ENCODE peak calls at places on chromosomes 13 and 19, in five cellular contexts. M, W, O, Z and D are unnamed samples.

GRCh38 chr13:51861728-51862300 is at the start of gene CCDC70:
- DNase-seq in M (no peak), W (no peak), O (no peak), Z (no peak), D (no peak)

GRCh38 chr13:23794267-23795161 is 94.7 kb downstream of the MIPEP start:
- DNase-seq in M (no peak), W (no peak), O (no peak), Z (no peak), D (no peak)

GRCh38 chr19:53102186-53102585 is 1.0 kb downstream of the ZNF160 start:
- DNase-seq in M (no peak), W (no peak), O (no peak), Z (no peak), D (no peak)

GRCh38 chr19:46678110-46678732 is 17.2 kb upstream of the DACT3 start:
- DNase-seq in M (peak; percentile 52), W (no peak), O (no peak), Z (peak; percentile 60), D (peak; percentile 10)

GRCh38 chr19:41906916-41907680 is 21.2 kb downstream of the ERFL start:
- DNase-seq in M (no peak), W (no peak), O (no peak), Z (no peak), D (no peak)

GRCh38 chr19:54455786-54456422 is 6.9 kb downstream of the LENG8 start:
- DNase-seq in M (no peak), W (peak; percentile 12), O (peak; percentile 63), Z (no peak), D (no peak)

GRCh38 chr13:50126378-50127016 is 111.3 kb downstream of the KCNRG start:
- DNase-seq in M (peak; percentile 41), W (no peak), O (peak; percentile 79), Z (no peak), D (no peak)

GRCh38 chr13:97945342-97945741 is 8.1 kb upstream of the IPO5 start:
- DNase-seq in M (no peak), W (no peak), O (no peak), Z (no peak), D (peak; percentile 39)

GRCh38 chr13:81078048-81078447 is 737.1 kb upstream of the SPRY2 start:
- DNase-seq in M (no peak), W (no peak), O (no peak), Z (no peak), D (no peak)

GRCh38 chr13:114143806-114144605 is 11.6 kb upstream of the RASA3 start:
- DNase-seq in M (peak; percentile 48), W (no peak), O (peak; percentile 66), Z (peak; percentile 73), D (no peak)

GRCh38 chr19:47107201-47107952 is 6.2 kb downstream of the ZC3H4 start:
- DNase-seq in M (no peak), W (no peak), O (no peak), Z (no peak), D (no peak)

GRCh38 chr19:35330475-35330874 is 1.5 kb downstream of the CD22 start:
- DNase-seq in M (no peak), W (no peak), O (no peak), Z (no peak), D (no peak)

GRCh38 chr19:13024126-13024957 is 29.1 kb downstream of the NFIX start:
- DNase-seq in M (no peak), W (peak; percentile 35), O (peak; percentile 54), Z (no peak), D (no peak)

GRCh38 chr19:41219924-41220567 is 1.0 kb downstream of the AXL start:
- DNase-seq in M (no peak), W (peak; percentile 56), O (peak; percentile 95), Z (no peak), D (peak; percentile 26)

GRCh38 chr13:98111168-98112098 is 31.5 kb upstream of the FARP1 start:
- DNase-seq in M (no peak), W (no peak), O (no peak), Z (no peak), D (no peak)

GRCh38 chr19:5967994-5968430 is 9.9 kb downstream of the RANBP3 start:
- DNase-seq in M (peak; percentile 37), W (peak; percentile 46), O (peak; percentile 96), Z (peak; percentile 62), D (peak; percentile 79)

GRCh38 chr19:5964816-5965565 is 12.9 kb downstream of the RANBP3 start:
- DNase-seq in M (peak; percentile 33), W (no peak), O (peak; percentile 61), Z (peak; percentile 34), D (no peak)

GRCh38 chr19:5966941-5967340 is 11.0 kb downstream of the RANBP3 start:
- DNase-seq in M (no peak), W (no peak), O (peak; percentile 39), Z (no peak), D (no peak)

GRCh38 chr19:5967571-5967970 is 10.4 kb downstream of the RANBP3 start:
- DNase-seq in M (no peak), W (no peak), O (no peak), Z (no peak), D (no peak)

GRCh38 chr19:5966215-5966614 is 11.7 kb downstream of the RANBP3 start:
- DNase-seq in M (no peak), W (no peak), O (no peak), Z (no peak), D (no peak)
- H3K4me1 ChIP-seq in M (peaks cover 47% of the 10 kb centered on the region), W (peaks cover 75% of the 10 kb centered on the region), O (peaks cover 19% of the 10 kb centered on the region), Z (peaks cover 78% of the 10 kb centered on the region), D (peaks cover 8% of the 10 kb centered on the region)

GRCh38 chr19:37009871-37010270 is 68.4 kb upstream of the ZNF420 start:
- DNase-seq in M (no peak), W (no peak), O (no peak), Z (no peak), D (no peak)

GRCh38 chr19:37012093-37012745 is 66.0 kb upstream of the ZNF420 start:
- DNase-seq in M (no peak), W (no peak), O (no peak), Z (no peak), D (no peak)

DNA sequence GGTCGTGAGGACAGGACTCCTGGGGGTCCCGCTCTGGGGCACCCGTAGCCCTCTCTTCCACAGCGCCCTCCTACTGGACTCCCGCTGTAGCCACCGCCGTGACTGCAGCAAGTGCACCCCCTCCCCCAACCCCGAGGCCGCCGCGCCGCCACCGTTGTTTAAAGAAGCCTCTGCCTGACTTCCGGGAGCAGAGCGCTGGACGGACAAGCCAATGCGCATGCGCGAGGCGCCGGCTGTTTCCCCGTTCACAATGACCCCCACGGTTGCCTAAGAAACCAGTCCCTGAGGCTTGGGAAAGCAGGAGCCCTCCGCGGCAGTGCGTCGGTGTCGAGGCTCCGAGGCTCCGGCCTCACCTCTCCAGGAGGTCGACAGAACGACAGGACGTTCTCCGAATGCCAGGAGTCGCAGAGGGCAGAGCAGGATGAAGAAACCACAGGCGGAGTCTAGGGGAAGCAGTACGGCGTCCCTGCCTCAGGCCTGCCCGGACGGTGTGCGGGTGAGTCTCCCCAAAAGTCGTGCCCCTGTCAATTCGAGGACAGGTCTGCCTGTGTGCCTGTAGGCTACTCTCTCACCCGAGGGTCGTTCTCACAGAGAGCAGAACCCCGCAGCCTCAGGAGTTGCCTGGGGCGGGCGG is 70.5 kb upstream of the ZNF420 start:
- DNase-seq in M (peak; percentile 25), W (peak; percentile 62), O (no peak), Z (peak; percentile 31), D (no peak)
- H3K9me3 ChIP-seq in M (peaks cover 59% of the 10 kb centered on the region), W (peaks cover 20% of the 10 kb centered on the region), O (no peaks in the 10 kb centered on the region), Z (peaks cover 5% of the 10 kb centered on the region), D (no peaks in the 10 kb centered on the region)

DNA sequence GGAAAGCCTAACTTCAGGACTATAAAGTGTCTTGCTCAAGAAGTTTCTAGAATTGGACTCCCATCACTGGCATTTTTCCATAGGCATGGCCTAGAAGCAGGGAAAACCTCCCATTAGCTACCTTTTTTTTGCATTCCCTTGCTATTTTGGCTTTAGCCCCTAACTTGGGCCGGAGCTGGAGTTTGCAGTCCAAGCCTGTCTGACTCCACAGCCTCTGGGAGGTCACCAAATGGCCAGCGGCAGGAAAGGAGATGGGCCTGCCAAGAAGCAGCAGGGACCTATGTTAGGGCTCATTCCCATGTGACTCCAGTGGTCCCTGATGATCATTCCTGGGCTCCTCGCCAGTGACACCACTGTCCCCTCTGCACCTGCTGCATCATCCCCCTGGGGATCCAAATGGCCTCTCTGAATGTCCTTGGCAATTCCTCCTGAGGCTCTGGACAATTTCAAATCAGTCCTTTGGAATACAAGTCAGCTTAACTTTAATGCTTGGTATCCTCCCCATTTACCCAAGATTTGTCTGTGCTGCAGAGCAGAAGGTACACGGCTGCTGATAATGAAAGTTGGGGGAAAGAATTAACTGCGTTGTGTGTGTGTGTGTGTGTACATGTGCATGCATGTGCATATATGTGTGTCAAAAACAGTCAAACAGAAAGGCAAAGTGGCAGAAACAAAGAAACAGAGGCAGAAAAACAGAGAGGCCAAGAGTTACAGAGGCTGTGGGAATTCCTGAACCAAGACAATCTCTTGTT is 69.8 kb upstream of the SERP2 start:
- DNase-seq in M (no peak), W (peak; percentile 69), O (no peak), Z (no peak), D (no peak)
- H3K4me1 ChIP-seq in M (no peaks in the 10 kb centered on the region), W (peaks cover 51% of the 10 kb centered on the region), O (peaks cover 59% of the 10 kb centered on the region), Z (peaks cover 13% of the 10 kb centered on the region), D (peaks cover 23% of the 10 kb centered on the region)

DNA sequence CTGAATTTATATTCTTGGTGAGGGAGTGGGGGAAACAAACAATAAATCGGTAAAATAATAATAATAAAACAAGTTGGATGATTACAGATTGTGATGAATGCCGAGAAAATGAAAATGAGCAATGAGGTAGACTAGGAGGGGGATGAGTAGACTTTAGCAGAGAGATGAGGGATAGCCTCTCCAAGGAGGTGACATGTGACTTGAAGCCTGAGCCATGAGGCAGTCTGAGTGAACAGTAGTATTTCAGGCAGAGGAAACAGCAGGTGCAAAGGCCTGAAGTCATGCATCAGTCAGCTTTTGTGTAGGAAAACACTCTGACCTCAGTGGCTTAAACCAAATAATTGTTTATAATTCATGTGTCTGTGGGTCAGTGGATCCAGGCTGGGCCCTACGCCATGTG is 4.6 kb downstream of the ZNF135 start:
- DNase-seq in M (no peak), W (no peak), O (no peak), Z (no peak), D (no peak)
- H3K9me3 ChIP-seq in M (peaks cover 81% of the 10 kb centered on the region), W (peaks cover 63% of the 10 kb centered on the region), O (peaks cover 36% of the 10 kb centered on the region), Z (peaks cover 39% of the 10 kb centered on the region), D (no peaks in the 10 kb centered on the region)

GRCh38 chr13:21637296-21637695 is 33.3 kb upstream of the MICU2 start:
- DNase-seq in M (no peak), W (no peak), O (no peak), Z (no peak), D (peak; percentile 7)

GRCh38 chr13:21638319-21639282 is 32.3 kb upstream of the FGF9 start:
- DNase-seq in M (no peak), W (no peak), O (no peak), Z (peak; percentile 23), D (peak; percentile 28)

GRCh38 chr13:21639604-21640003 is 31.3 kb upstream of the FGF9 start:
- DNase-seq in M (no peak), W (no peak), O (no peak), Z (no peak), D (no peak)

GRCh38 chr13:21641629-21642028 is 29.2 kb upstream of the FGF9 start:
- DNase-seq in M (no peak), W (no peak), O (no peak), Z (no peak), D (no peak)
- H3K4me1 ChIP-seq in M (no peaks in the 10 kb centered on the region), W (no peaks in the 10 kb centered on the region), O (no peaks in the 10 kb centered on the region), Z (no peaks in the 10 kb centered on the region), D (no peaks in the 10 kb centered on the region)